ENCODE peak calls at places on chromosomes 7 and 10, in seven cellular contexts. E, O, H, S, Q, I and W are unnamed samples.

GRCh38 chr7:21944616-21945373 is 904 bp downstream of the CDCA7L start:
- DNase-seq in E (peak), O (peak), Q (peak), I (peak), H (peak), S (peak), W (peak)

GRCh38 chr7:129824291-129825004 is 128.3 kb downstream of the UBE2H start:
- DNase-seq in E (no peak), Q (no peak), O (no peak), I (no peak), S (no peak), H (no peak), W (no peak)

GRCh38 chr7:30901856-30902255 is 9.8 kb upstream of the AQP1 start:
- DNase-seq in E (no peak), S (no peak), Q (no peak), O (no peak), H (no peak), I (no peak), W (no peak)

GRCh38 chr7:25594728-25595127 is 366.4 kb upstream of the NPVF start:
- DNase-seq in E (no peak), H (no peak), Q (no peak), I (no peak), S (no peak), O (no peak), W (no peak)

GRCh38 chr7:55326079-55326847 is 38.9 kb upstream of the LANCL2 start:
- DNase-seq in O (no peak), E (no peak), I (no peak), Q (no peak), S (no peak), H (no peak), W (no peak)

GRCh38 chr10:36362257-36362656 is 720.2 kb upstream of the FZD8 start:
- DNase-seq in E (no peak), O (no peak), Q (no peak), S (no peak), H (no peak), I (no peak), W (no peak)

GRCh38 chr10:87054373-87055295 is 34.5 kb downstream of the FAM25A start:
- DNase-seq in S (no peak), I (peak), E (peak), H (peak), O (peak), Q (peak), W (no peak)

GRCh38 chr10:73871915-73872710 is 2.2 kb downstream of the CAMK2G start:
- DNase-seq in E (no peak), H (no peak), Q (no peak), O (peak), I (no peak), S (no peak), W (peak)

GRCh38 chr10:15440204-15440711 is 69.2 kb upstream of the FAM171A1 start:
- DNase-seq in Q (no peak), O (no peak), S (no peak), E (no peak), H (no peak), I (no peak), W (no peak)

GRCh38 chr7:73870041-73870492 is 9.1 kb downstream of the TMEM270 start:
- DNase-seq in I (no peak), S (no peak), Q (no peak), O (peak), H (peak), E (no peak), W (no peak)

GRCh38 chr10:70923696-70924095 is 35.3 kb upstream of the PCBD1 start:
- DNase-seq in O (no peak), Q (no peak), S (no peak), I (no peak), H (no peak), E (no peak), W (peak)

GRCh38 chr7:64045301-64046040 is at the start of gene ZNF727:
- DNase-seq in S (no peak), E (no peak), I (no peak), H (no peak), Q (no peak), O (no peak), W (no peak)

GRCh38 chr7:28155964-28156363 is 24.6 kb downstream of the JAZF1 start:
- DNase-seq in E (no peak), Q (peak), S (no peak), H (no peak), I (no peak), O (no peak), W (peak)

GRCh38 chr10:91345716-91346115 is 64.4 kb upstream of the HECTD2 start:
- DNase-seq in H (no peak), O (no peak), I (no peak), E (no peak), Q (no peak), S (no peak), W (no peak)

GRCh38 chr7:75534727-75535307 is 42.7 kb downstream of the SPDYE5 start:
- DNase-seq in H (no peak), O (no peak), I (peak), E (no peak), Q (peak), S (no peak), W (peak)
- H3K4me2 ChIP-seq in H (no peak), O (no peak), I (peak), E (no peak), Q (peak), S (no peak), W (peak)

GRCh38 chr10:26931223-26931622 is 70.5 kb upstream of the ABI1 start:
- DNase-seq in E (no peak), H (no peak), O (peak), Q (no peak), I (no peak), S (no peak), W (no peak)
- H3K4me2 ChIP-seq in E (no peak), H (peak), O (peak), Q (peak), I (no peak), S (no peak), W (no peak)

DNA sequence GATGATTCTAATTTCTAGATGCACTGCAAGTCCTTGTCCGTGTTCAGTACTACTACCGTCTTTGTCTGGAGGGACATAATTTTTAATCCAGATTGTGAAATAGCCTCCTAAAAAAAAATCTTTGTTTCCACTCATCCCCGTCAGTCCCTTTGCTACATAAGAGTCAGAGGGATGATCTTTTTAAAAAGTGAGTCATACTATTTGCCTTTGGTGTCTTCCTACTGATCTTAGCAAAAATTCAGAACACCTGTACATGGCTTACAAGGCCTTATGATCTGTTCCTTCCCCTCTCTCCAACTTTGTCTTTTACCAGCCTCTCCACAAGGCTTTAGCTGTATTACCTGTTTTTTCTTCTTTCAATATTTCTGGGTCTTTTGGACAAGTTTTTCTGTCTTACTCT is 173.5 kb downstream of the MLLT10 start:
- DNase-seq in H (no peak), O (no peak), I (no peak), Q (no peak), E (no peak), S (no peak), W (no peak)
- H3K4me2 ChIP-seq in H (no peak), O (no peak), I (no peak), Q (no peak), E (no peak), S (no peak), W (no peak)

GRCh38 chr7:117247809-117248208 is 75.0 kb downstream of the WNT2 start:
- DNase-seq in Q (peak), I (no peak), S (no peak), H (no peak), O (no peak), E (no peak), W (no peak)

GRCh38 chr7:117250245-117250644 is 72.6 kb downstream of the WNT2 start:
- DNase-seq in Q (no peak), E (no peak), H (no peak), O (no peak), S (no peak), I (no peak), W (no peak)

GRCh38 chr7:117248810-117249209 is 74.0 kb downstream of the WNT2 start:
- DNase-seq in S (no peak), I (no peak), Q (peak), H (no peak), E (no peak), O (peak), W (no peak)

GRCh38 chr7:117250801-117251200 is 72.1 kb downstream of the WNT2 start:
- DNase-seq in O (no peak), I (no peak), S (no peak), Q (peak), E (no peak), H (no peak), W (no peak)

DNA sequence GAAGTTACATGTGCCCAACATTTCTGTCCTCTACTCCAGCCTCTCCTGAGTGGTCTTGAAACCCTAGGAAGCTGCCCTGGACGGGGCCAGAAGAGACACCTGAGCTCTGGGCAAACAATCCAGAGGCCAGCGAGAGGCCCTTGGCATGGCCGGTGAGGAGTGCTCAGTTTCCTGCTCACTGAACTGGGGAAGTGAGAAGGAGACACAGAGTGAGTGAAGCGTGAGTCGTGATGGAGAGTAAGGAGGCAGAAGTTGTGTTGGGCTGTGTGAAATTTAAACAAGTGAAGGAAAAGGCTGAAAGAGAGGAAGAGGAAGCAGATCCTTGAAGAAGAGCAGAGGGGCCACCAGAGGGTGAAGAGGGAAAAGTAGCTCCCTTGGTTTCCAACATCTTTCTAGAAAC is 73.2 kb downstream of the WNT2 start:
- DNase-seq in Q (no peak), O (no peak), E (no peak), H (no peak), S (no peak), I (no peak), W (no peak)
- H3K4me2 ChIP-seq in Q (no peak), O (no peak), E (no peak), H (no peak), S (no peak), I (no peak), W (no peak)

GRCh38 chr7:151686016-151686766 is 166.5 kb upstream of the RHEB start:
- DNase-seq in I (no peak), H (no peak), E (no peak), S (no peak), O (peak), Q (peak), W (no peak)

GRCh38 chr7:151686826-151687225 is 167.1 kb upstream of the RHEB start:
- DNase-seq in S (no peak), I (no peak), Q (peak), O (no peak), E (no peak), H (no peak), W (no peak)

GRCh38 chr7:151688236-151688780 is 168.6 kb upstream of the RHEB start:
- DNase-seq in I (no peak), O (no peak), E (no peak), S (no peak), Q (no peak), H (no peak), W (no peak)

GRCh38 chr7:151689196-151689971 is 169.7 kb upstream of the RHEB start:
- DNase-seq in O (no peak), S (no peak), I (no peak), Q (peak), H (no peak), E (no peak), W (no peak)

DNA sequence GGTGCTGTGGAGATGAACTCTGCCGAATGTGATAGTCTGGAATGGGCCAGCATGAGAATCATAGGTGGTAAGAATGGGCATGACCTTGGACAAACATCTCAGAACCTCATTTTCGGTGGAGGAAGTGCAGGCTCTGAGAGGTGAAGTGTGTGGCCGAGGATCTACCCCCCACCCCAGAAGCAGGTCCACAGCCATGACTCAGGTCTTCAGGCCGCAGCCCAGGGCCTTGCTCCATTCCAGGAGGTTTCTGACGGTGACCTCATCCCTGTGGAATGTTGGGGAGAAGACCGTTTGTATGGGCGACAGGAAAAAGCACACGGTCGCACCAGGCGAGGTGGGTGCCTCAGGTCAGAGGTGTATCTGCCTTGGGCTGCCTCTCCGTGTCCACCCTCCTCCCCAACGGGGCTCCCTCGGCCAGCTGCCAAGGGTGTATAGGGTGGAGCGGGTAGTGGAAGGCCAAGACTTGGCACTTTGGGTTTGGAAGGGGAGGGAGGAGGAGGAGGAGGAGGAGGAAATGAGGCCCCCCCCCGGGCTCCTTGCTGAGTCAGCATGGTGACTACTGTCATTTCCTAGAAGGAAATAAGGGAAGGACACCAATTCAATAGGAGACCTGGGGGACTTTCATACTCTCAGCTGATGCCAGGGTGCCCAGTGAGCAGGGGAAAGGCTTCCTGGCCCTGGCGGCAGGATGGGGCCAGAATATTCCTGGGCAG is 168.0 kb upstream of the RHEB start:
- DNase-seq in S (peak), E (peak), I (no peak), O (peak), H (peak), Q (peak), W (peak)
- H3K4me2 ChIP-seq in S (peak), E (peak), I (no peak), O (no peak), H (no peak), Q (peak), W (peak)